ENCODE peak calls at places on chromosomes 5 and 9, in six cellular contexts. F is colonic mucosa, T is SW480, E is mesenteric fat pad, B is T-helper 9 cell, N is neural crest cell. I is an unnamed sample.

GRCh38 chr9:107513464-107514092 is 24.0 kb upstream of the KLF4 start:
- DNase-seq in B (no peak), E (no peak), T (no peak), N (no peak), F (no peak), I (no peak)

GRCh38 chr5:57986746-57987145 is 473.1 kb downstream of the PLK2 start:
- DNase-seq in N (no peak), T (no peak), B (no peak), E (no peak), F (no peak), I (no peak)

GRCh38 chr5:9549941-9550340 is 4.1 kb upstream of the SEMA5A start:
- DNase-seq in B (no peak), T (no peak), F (no peak), E (no peak), N (no peak), I (no peak)

GRCh38 chr5:72956324-72957140 is 691 bp downstream of the FCHO2 start:
- DNase-seq in T (peak), F (peak), E (no peak), B (peak), N (peak), I (peak)

GRCh38 chr5:71924325-71924724 is 182.9 kb upstream of the MAP1B start:
- DNase-seq in B (no peak), F (no peak), T (no peak), N (no peak), E (no peak), I (no peak)

GRCh38 chr5:40674661-40675235 is 5.0 kb upstream of the PTGER4 start:
- DNase-seq in N (no peak), T (no peak), E (no peak), F (no peak), B (no peak), I (no peak)

GRCh38 chr5:122341087-122341486 is 29.1 kb downstream of the SNCAIP start:
- DNase-seq in T (no peak), B (no peak), F (no peak), E (no peak), N (no peak), I (no peak)

GRCh38 chr5:18799482-18800128 is 1165.3 kb downstream of the TAF11L14 start:
- DNase-seq in N (no peak), F (no peak), E (no peak), B (no peak), T (no peak), I (no peak)

GRCh38 chr5:29993286-29993685 is 1200.2 kb upstream of the CDH6 start:
- DNase-seq in B (no peak), N (no peak), F (no peak), E (no peak), T (no peak), I (no peak)

GRCh38 chr5:5221731-5222130 is 81.6 kb downstream of the ADAMTS16 start:
- DNase-seq in T (no peak), N (no peak), B (no peak), E (no peak), F (no peak), I (no peak)

GRCh38 chr9:92187390-92187789 is 72.2 kb upstream of the SPTLC1 start:
- DNase-seq in F (no peak), E (peak), B (no peak), N (no peak), T (no peak), I (no peak)

GRCh38 chr5:76737846-76738245 is 21.9 kb downstream of the F2R start:
- DNase-seq in T (no peak), N (no peak), F (no peak), B (no peak), E (no peak), I (no peak)

GRCh38 chr9:129348890-129349570 is 171.0 kb upstream of the IER5L start:
- DNase-seq in F (no peak), B (no peak), T (no peak), E (no peak), N (no peak), I (no peak)

GRCh38 chr5:50665091-50665490 is 1.3 kb upstream of the PARP8 start:
- DNase-seq in B (no peak), T (no peak), E (no peak), F (no peak), N (no peak), I (no peak)